ENCODE peak calls at places on chromosomes 2 and 18, in six cellular contexts. Q, L, F, M, O and K are unnamed samples.

GRCh38 chr18:52070295-52070756 is 269.7 kb upstream of the DCC start:
- DNase-seq in Q (no peak), L (peak; percentile 17), F (no peak), M (no peak), O (no peak), K (no peak)

GRCh38 chr2:27085670-27086089 is 892 bp upstream of the KHK start:
- DNase-seq in Q (peak; percentile 64), L (peak; percentile 80), F (peak; percentile 67), M (peak; percentile 83), O (no peak), K (peak; percentile 88)

GRCh38 chr2:208713066-208713465 is 306.5 kb downstream of the PTH2R start:
- DNase-seq in Q (no peak), L (peak; percentile 5), F (no peak), M (no peak), O (no peak), K (no peak)

GRCh38 chr2:61537590-61538178 is 472 bp downstream of the XPO1 start:
- DNase-seq in Q (peak; percentile 56), L (no peak), F (no peak), M (peak; percentile 42), O (no peak), K (no peak)

GRCh38 chr2:241901500-241902351 is 32.2 kb downstream of the RTP5 start:
- DNase-seq in Q (no peak), L (no peak), F (no peak), M (no peak), O (no peak), K (no peak)

GRCh38 chr2:210445116-210445707 is 31.3 kb downstream of the LANCL1 start:
- DNase-seq in Q (no peak), L (peak; percentile 27), F (peak; percentile 11), M (no peak), O (no peak), K (no peak)

GRCh38 chr2:173924285-173924684 is 40.9 kb downstream of the SP3 start:
- DNase-seq in Q (no peak), L (no peak), F (no peak), M (no peak), O (no peak), K (no peak)

GRCh38 chr2:46097714-46098480 is 199.3 kb upstream of the EPAS1 start:
- DNase-seq in Q (peak; percentile 54), L (peak; percentile 33), F (peak; percentile 13), M (no peak), O (no peak), K (peak; percentile 86)

GRCh38 chr18:50662177-50662576 is 102.3 kb downstream of the MAPK4 start:
- DNase-seq in Q (no peak), L (peak; percentile 81), F (peak; percentile 23), M (no peak), O (no peak), K (no peak)

DNA sequence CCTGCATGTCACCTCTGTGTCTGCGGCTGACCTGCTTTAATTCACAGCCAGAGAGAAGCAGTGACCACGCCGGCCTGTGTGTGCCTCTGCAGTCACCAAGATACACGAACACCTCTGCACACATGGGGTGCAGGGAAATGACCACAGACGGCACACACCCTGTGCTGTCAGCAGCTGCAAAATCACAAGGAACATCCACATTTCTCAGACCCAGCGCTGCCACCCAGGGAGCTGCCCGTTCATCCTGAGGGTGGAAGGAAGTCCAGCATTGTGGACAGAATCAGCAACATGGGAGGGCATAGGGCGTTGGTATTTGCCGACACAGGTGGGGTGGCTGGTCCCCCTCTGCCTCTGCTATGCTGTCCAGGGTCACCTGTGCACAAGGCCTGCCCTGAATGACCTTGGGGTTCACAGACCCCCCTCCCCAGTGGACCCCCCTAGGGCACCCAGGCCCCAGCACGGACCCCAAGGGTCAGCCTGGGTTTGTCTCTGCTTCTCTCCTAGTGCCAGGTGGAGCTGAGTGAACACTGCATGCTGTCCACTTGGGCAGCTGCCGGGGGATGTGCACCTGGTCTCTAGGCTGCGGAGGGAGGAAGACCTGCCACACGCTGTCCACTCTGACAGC is 107.4 kb downstream of the PXDN start:
- DNase-seq in Q (no peak), L (no peak), F (no peak), M (no peak), O (no peak), K (no peak)
- H3K36me3 ChIP-seq in Q (no peaks in the 10 kb centered on the region), L (no peaks in the 10 kb centered on the region), F (no peaks in the 10 kb centered on the region), M (peaks cover 22% of the 10 kb centered on the region), O (no peaks in the 10 kb centered on the region), K (peaks cover 25% of the 10 kb centered on the region)

DNA sequence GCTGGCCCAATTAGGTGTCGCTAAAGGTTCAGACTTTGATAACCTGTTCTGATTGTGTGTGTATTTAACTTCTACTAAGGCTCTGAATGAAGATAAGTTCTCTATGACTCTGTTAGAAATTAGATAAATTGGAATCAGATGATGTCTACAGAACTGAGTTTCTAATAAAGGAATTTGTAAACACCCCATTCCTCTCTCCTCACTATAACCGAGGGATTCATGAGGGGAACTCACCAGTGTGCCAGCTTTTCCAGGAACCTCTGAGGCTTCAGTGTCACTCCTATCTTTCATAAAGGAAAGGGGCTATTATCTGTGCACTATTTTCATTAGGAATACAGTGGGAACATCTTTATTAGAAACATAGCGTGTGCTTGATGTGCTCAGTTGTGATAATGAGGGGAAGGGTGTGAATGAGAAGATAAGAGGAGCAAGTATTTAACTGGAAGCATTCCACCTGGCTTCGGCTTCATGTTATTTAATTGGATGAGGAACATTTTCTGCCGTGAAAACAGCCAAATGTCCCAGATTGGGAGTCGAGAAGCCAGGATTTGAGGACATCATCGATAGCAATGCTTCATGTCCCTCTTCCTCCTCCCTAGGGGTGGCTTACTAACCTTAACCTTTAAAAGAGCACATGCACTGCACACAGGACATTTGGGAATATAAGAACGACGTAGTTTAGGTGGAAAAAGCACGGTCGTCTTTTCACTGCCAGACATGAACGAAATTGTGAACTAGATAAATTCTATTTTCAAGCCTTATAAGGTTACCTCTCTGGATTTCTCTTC is 84.8 kb upstream of the TCF4 start:
- DNase-seq in Q (peak; percentile 6), L (no peak), F (peak; percentile 5), M (no peak), O (no peak), K (no peak)
- H3K9me3 ChIP-seq in Q (no peaks in the 10 kb centered on the region), L (no peaks in the 10 kb centered on the region), F (peaks cover 3% of the 10 kb centered on the region), M (no peaks in the 10 kb centered on the region), O (no peaks in the 10 kb centered on the region), K (no peaks in the 10 kb centered on the region)

DNA sequence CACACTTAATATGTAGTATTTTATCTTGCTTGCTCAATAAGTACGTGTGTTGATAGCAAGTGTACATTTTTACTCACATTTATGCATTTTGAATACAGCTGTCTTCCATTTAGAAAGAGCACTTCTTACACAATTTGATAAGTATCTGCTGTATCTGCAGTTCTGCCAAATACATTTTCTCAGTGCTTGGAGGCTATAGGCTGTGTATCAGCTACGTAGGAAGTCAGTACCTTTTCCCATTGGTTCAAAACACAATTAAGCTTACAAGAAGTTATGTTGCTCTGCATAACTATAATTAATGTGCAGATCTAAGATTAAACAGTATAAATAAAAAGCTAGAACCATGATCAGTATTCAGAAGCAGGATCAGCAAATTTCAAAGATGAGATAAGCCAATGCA is 503.6 kb upstream of the SMIM21 start:
- DNase-seq in Q (no peak), L (no peak), F (no peak), M (no peak), O (no peak), K (no peak)
- H3K27ac ChIP-seq in Q (no peak overlapping the region), L (no peak overlapping the region), F (no peak overlapping the region), M (no peak overlapping the region), O (no peak overlapping the region), K (no peak overlapping the region)

GRCh38 chr2:239068411-239068810 is 220.5 kb downstream of the TWIST2 start:
- DNase-seq in Q (no peak), L (no peak), F (no peak), M (no peak), O (no peak), K (no peak)

GRCh38 chr2:239072786-239073185 is 224.9 kb downstream of the TWIST2 start:
- DNase-seq in Q (no peak), L (no peak), F (no peak), M (no peak), O (no peak), K (no peak)

GRCh38 chr2:239073270-239073669 is 225.4 kb downstream of the TWIST2 start:
- DNase-seq in Q (no peak), L (no peak), F (no peak), M (peak; percentile 61), O (no peak), K (no peak)

GRCh38 chr2:239067196-239067865 is 219.4 kb downstream of the TWIST2 start:
- DNase-seq in Q (no peak), L (no peak), F (no peak), M (no peak), O (no peak), K (no peak)

DNA sequence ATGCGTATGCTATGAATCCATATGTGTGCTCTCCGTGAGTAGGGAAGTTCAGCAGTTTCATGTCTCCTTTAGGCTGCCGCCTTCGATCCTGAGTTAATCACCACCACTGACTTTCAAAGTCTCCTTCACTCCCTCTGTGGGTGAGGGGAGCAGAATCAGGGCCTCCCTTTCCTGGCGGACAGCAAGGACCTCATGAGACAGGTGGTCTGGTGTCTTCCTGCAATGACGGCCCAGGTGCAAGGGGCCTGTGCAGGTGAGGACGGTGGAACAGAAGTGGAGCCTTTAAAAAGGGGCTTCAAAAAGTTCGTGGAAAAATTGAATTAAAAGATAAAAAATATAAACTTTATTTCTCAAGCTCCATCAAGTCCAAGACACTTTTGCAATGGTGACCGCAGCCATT is 222.6 kb downstream of the TWIST2 start:
- DNase-seq in Q (no peak), L (no peak), F (no peak), M (no peak), O (no peak), K (no peak)
- H3K36me3 ChIP-seq in Q (peaks cover 23% of the 10 kb centered on the region), L (peaks cover 14% of the 10 kb centered on the region), F (no peaks in the 10 kb centered on the region), M (peaks cover 8% of the 10 kb centered on the region), O (peaks cover 2% of the 10 kb centered on the region), K (peaks cover 34% of the 10 kb centered on the region)

GRCh38 chr18:71374294-71374693 is 1085.4 kb downstream of the SOCS6 start:
- DNase-seq in Q (no peak), L (no peak), F (no peak), M (no peak), O (no peak), K (no peak)
- H3K9me3 ChIP-seq in Q (no peaks in the 10 kb centered on the region), L (no peaks in the 10 kb centered on the region), F (no peaks in the 10 kb centered on the region), M (no peaks in the 10 kb centered on the region), O (no peaks in the 10 kb centered on the region), K (no peaks in the 10 kb centered on the region)

DNA sequence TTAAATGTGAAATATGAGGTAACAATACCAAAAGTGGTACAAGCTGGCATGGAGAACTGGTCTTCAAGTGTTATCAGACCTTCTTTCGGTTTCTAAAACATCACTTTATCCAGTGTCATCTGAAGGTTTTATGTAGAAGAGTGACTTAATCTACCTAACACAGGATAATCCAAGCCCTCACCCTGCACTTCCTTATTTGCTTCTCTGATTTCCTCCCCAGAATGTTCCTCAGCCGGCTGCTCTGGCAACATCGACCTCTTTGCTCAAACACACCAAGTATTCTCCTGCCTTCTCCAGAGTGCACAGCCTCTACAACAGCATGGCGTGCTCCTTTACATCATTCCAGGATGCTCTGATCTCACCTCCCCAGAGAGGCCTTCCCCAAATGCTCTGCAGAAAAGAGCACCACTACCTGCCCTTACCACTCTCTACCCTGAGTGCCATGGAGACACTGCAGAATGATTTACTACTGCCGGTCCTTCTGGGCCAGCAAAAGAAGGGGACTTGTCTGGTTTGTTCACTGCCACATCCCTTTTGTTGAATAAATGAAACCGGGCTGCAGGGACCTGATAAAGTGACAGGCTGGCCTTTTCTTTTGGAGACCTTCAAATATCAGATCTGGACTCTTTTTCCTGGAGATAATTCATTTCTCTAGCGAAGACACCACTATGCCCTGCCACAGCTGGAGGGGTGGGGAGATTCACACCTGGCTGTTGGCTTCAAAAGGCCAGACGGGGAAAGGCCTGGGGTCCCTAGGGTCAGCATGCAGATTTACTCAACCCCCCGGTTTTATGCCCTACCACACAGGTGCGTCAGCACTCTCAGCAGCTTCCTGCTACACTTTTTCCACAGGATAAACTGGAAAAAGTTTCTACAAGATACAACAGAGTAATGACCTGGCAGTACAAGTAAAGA is 42.0 kb downstream of the TTR start:
- DNase-seq in Q (no peak), L (no peak), F (peak; percentile 26), M (no peak), O (no peak), K (no peak)
- H3K27ac ChIP-seq in Q (no peak overlapping the region), L (no peak overlapping the region), F (no peak overlapping the region), M (no peak overlapping the region), O (no peak overlapping the region), K (no peak overlapping the region)